ENCODE peak calls at places on chromosomes 3 and 15, in four cellular contexts. F is endothelial cell, E is NCI-H1092 treated with DMSO at 0.1 percent for 48 hours, W is NCI-H1417. Q is an unnamed sample.

GRCh38 chr15:63191895-63192603 is 2.6 kb downstream of the RAB8B start:
- DNase-seq in F (no peak), E (no peak), W (no peak), Q (no peak)

GRCh38 chr3:112448939-112449338 is 50.3 kb downstream of the BTLA start:
- DNase-seq in F (no peak), E (no peak), W (no peak), Q (no peak)

GRCh38 chr3:149783576-149783975 is 8.8 kb downstream of the ANKUB1 start:
- DNase-seq in F (no peak), E (no peak), W (no peak), Q (no peak)

GRCh38 chr15:65460948-65461347 is 38.2 kb upstream of the IGDCC4 start:
- DNase-seq in F (no peak), E (no peak), W (no peak), Q (no peak)

GRCh38 chr3:81741214-81741613 is 20.2 kb downstream of the GBE1 start:
- DNase-seq in F (no peak), E (no peak), W (no peak), Q (no peak)

GRCh38 chr3:147361671-147362420 is 44.5 kb downstream of the ZIC4 start:
- DNase-seq in F (peak), E (no peak), W (peak), Q (peak)

GRCh38 chr3:17478673-17479072 is 263.8 kb downstream of the TBC1D5 start:
- DNase-seq in F (no peak), E (no peak), W (no peak), Q (no peak)

GRCh38 chr15:72146221-72146620 is 28.0 kb downstream of the SENP8 start:
- DNase-seq in F (no peak), E (no peak), W (no peak), Q (no peak)

GRCh38 chr3:127820221-127820870 is 2.0 kb downstream of the MGLL start:
- DNase-seq in F (no peak), E (peak), W (peak), Q (no peak)

GRCh38 chr15:38216763-38217162 is 35.9 kb upstream of the SPRED1 start:
- DNase-seq in F (no peak), E (no peak), W (no peak), Q (no peak)

GRCh38 chr3:171996178-171996817 is 43.1 kb upstream of the FNDC3B start:
- DNase-seq in F (no peak), E (no peak), W (no peak), Q (no peak)

GRCh38 chr3:138675393-138675792 is 66.8 kb downstream of the FAIM start:
- DNase-seq in F (no peak), E (no peak), W (no peak), Q (no peak)

GRCh38 chr15:66646308-66646707 is 55.7 kb upstream of the SMAD6 start:
- DNase-seq in F (no peak), E (no peak), W (no peak), Q (no peak)

GRCh38 chr3:196339044-196339443 is 856 bp upstream of the TM4SF19 start:
- DNase-seq in F (no peak), E (no peak), W (no peak), Q (no peak)

GRCh38 chr15:100898661-100899462 is 19.2 kb downstream of the ALDH1A3 start:
- DNase-seq in F (no peak), E (no peak), W (no peak), Q (no peak)

GRCh38 chr3:136544532-136544931 is 207.6 kb downstream of the STAG1 start:
- DNase-seq in F (no peak), E (no peak), W (no peak), Q (no peak)

GRCh38 chr15:101501703-101502373 is 12.3 kb upstream of the PCSK6 start:
- DNase-seq in F (peak), E (no peak), W (no peak), Q (peak)

GRCh38 chr3:33057320-33058298 is 39.3 kb downstream of the GLB1 start:
- DNase-seq in F (no peak), E (no peak), W (no peak), Q (no peak)

GRCh38 chr3:150968341-150968740 is 4.2 kb downstream of the CLRN1 start:
- DNase-seq in F (no peak), E (no peak), W (no peak), Q (no peak)